ENCODE peak calls at places on chromosomes 7 and 10, in eight cellular contexts. L, M, Z, I, K, P, J and V are unnamed samples.

GRCh38 chr7:12788591-12788990 is 101.2 kb downstream of the ARL4A start:
- DNase-seq in L (no peak), M (no peak), K (no peak), Z (no peak), J (no peak), P (no peak), I (no peak), V (no peak)

GRCh38 chr7:30988346-30989005 is 24.7 kb downstream of the GHRHR start:
- DNase-seq in J (no peak), P (no peak), L (peak; percentile 31), K (peak; percentile 28), Z (peak; percentile 58), M (no peak), I (no peak), V (peak; percentile 56)

GRCh38 chr10:86067436-86068050 is 299.1 kb downstream of the GRID1 start:
- DNase-seq in L (no peak), K (no peak), Z (no peak), M (no peak), P (no peak), J (no peak), I (no peak), V (no peak)

GRCh38 chr7:32602470-32602869 is 107.2 kb downstream of the AVL9 start:
- DNase-seq in J (no peak), P (no peak), I (no peak), Z (no peak), M (no peak), K (no peak), L (no peak), V (no peak)

GRCh38 chr7:83701744-83702143 is 52.8 kb upstream of the SEMA3E start:
- DNase-seq in M (no peak), P (no peak), I (no peak), K (no peak), L (no peak), Z (no peak), J (no peak), V (no peak)

GRCh38 chr10:121899727-121900126 is 28.1 kb downstream of the ATE1 start:
- DNase-seq in P (no peak), K (no peak), M (no peak), I (no peak), L (no peak), Z (no peak), J (no peak), V (no peak)

GRCh38 chr10:8403711-8404371 is 349.4 kb downstream of the GATA3 start:
- DNase-seq in M (no peak), L (no peak), P (no peak), K (no peak), Z (peak; percentile 72), J (no peak), I (no peak), V (no peak)

GRCh38 chr10:59708816-59709471 is 706 bp downstream of the SLC16A9 start:
- DNase-seq in J (peak; percentile 18), K (no peak), L (no peak), Z (peak; percentile 53), P (peak; percentile 9), I (peak; percentile 6), M (no peak), V (peak; percentile 21)

GRCh38 chr7:132991615-132992587 is 90.0 kb downstream of the CHCHD3 start:
- DNase-seq in K (no peak), L (no peak), P (no peak), Z (no peak), M (no peak), I (no peak), J (no peak), V (no peak)

GRCh38 chr10:6478722-6479121 is 101.4 kb downstream of the PRKCQ start:
- DNase-seq in J (no peak), M (no peak), L (no peak), Z (no peak), I (no peak), P (no peak), K (no peak), V (no peak)

GRCh38 chr10:63515002-63515763 is 6.0 kb upstream of the REEP3 start:
- DNase-seq in J (no peak), L (peak; percentile 53), M (no peak), Z (peak; percentile 64), K (no peak), P (no peak), I (peak; percentile 32), V (no peak)
- H3K4me1 ChIP-seq in J (peaks cover 56% of the 10 kb centered on the region), L (peaks cover 23% of the 10 kb centered on the region), M (peaks cover 42% of the 10 kb centered on the region), Z (peaks cover 7% of the 10 kb centered on the region), K (peaks cover 10% of the 10 kb centered on the region), P (peaks cover 52% of the 10 kb centered on the region), I (peaks cover 43% of the 10 kb centered on the region), V (peaks cover 68% of the 10 kb centered on the region)

DNA sequence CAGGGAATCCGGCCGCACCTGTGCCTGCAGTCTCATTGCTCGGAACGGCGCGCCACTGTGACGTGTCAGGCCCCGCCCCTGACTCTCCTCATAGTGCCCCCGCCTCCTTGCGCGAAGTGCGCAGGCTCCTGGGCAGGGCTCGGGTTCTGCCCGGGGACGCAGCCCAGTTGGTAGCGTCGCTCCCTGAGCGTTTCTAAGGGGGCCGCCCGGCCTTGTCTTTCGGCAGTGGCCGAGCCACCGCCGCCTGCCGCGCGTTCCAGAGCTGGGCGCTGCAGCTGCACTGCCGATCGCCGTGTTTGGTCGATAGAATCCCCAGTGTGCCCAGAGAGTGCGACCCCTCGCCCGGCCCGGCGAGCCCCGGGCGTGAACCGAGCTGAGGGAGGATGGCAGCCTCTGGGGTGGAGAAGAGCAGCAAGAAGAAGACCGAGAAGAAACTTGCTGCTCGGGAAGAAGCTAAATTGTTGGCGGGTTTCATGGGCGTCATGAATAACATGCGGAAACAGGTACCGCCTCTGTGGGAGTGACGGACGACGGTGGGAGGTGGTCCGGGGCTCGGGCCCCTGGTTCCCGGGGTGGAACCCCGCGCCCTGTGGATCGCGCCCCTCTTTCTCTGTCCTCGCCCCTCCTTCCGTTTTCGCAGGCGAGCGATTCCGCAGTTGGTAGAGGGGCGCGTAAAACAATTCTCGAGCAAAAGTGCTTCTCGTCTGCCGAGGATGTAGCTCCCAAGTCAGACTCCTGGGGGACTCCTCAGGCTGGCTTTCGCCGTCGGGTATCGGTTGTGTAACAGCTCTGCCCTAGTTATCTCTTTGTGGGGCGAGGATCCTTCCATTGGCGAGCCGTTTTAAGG is at the start of gene KLHL7:
- DNase-seq in I (peak; percentile 96), Z (peak; percentile 97), M (peak; percentile 94), J (peak; percentile 95), K (peak; percentile 96), P (peak; percentile 96), L (peak; percentile 93), V (peak; percentile 98)
- TF ChIP-seq CTCF in I (no peak), Z (no peak), M (no peak), J (no peak), K (no peak), P (no peak), L (no peak), V (peak; percentile 26)

GRCh38 chr7:158646766-158647474 is 57.7 kb downstream of the NCAPG2 start:
- DNase-seq in I (no peak), L (peak; percentile 35), P (no peak), K (no peak), M (no peak), J (no peak), Z (peak; percentile 61), V (no peak)

GRCh38 chr7:158647475-158647792 is 57.2 kb downstream of the NCAPG2 start:
- DNase-seq in P (no peak), Z (no peak), L (no peak), K (no peak), M (no peak), J (no peak), I (no peak), V (no peak)

GRCh38 chr7:158648168-158648567 is 56.4 kb downstream of the NCAPG2 start:
- DNase-seq in K (no peak), J (no peak), I (no peak), Z (no peak), M (no peak), P (no peak), L (no peak), V (no peak)

GRCh38 chr7:158648787-158649186 is 55.8 kb downstream of the NCAPG2 start:
- DNase-seq in M (no peak), Z (no peak), P (no peak), K (no peak), L (no peak), J (no peak), I (no peak), V (no peak)

DNA sequence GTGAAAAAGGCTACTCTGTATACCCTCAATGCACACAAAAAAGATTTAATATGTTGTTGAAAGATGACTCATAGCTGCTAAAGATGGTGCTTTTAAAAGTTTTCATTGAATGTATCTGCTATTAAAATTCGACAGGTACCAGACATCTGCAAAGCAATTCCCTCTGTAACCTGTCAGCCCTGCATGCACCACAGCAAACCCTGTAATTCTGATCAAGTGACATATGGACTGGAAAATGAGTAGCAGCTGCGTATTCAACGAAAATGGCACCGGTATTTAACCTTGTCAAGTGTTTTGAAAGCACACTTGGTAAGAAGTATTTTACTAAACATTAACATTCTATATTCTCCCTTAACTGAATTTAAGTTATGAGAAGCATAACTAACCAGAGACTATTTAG is 58.2 kb upstream of the PTPRN2 start:
- DNase-seq in P (no peak), Z (no peak), M (no peak), J (no peak), I (no peak), L (no peak), K (no peak), V (no peak)
- H3K27ac ChIP-seq in P (no peak overlapping the region), Z (no peak overlapping the region), M (no peak overlapping the region), J (no peak overlapping the region), I (no peak overlapping the region), L (no peak overlapping the region), K (no peak overlapping the region), V (no peak overlapping the region)

GRCh38 chr7:121385800-121386179 is 10.3 kb downstream of the FAM3C start:
- DNase-seq in Z (no peak), J (no peak), K (no peak), M (no peak), I (no peak), P (no peak), L (no peak), V (no peak)
- H3K4me1 ChIP-seq in Z (no peaks in the 10 kb centered on the region), J (peaks cover 13% of the 10 kb centered on the region), K (no peaks in the 10 kb centered on the region), M (peaks cover 25% of the 10 kb centered on the region), I (peaks cover 29% of the 10 kb centered on the region), P (peaks cover 34% of the 10 kb centered on the region), L (no peaks in the 10 kb centered on the region), V (peaks cover 52% of the 10 kb centered on the region)

GRCh38 chr7:2108501-2109250 is 124.1 kb downstream of the MAD1L1 start:
- DNase-seq in Z (no peak), P (no peak), I (no peak), M (no peak), J (no peak), K (no peak), L (no peak), V (no peak)
- TF ChIP-seq CTCF in Z (no peak), P (no peak), I (no peak), M (no peak), J (no peak), K (no peak), L (no peak), V (no peak)

DNA sequence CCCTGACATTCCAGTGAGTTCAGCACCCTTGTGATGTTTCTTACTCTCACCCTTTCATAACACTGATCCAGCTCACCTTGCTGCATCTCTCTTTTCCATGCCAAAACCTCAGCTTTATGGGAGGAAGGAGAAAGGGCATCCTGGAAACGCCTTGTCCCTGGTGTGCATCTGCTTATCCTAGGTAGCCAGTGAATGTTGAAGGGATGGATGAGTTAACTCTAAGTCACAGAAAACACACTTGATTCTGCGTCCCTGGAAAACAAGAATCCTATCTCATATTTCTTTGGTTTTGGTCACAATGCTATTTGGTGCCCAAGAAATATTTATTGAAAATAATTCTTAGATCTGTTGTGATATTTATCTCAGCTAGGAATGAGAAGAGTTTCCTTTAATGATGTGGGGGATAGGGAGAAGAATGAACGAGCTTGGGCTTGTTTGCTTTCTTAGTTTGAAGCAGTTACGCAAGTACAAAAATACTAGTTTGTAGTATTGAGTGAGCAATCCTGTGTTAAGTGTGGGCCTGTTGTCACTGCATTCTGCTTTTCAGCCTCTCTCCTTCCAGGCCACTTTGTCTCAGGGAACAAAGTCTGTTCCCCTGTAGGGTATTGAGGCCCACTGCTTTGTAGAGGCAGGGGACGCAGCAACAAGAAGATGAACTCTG is 126.5 kb downstream of the ARID5B start:
- DNase-seq in P (no peak), J (no peak), I (no peak), M (no peak), Z (no peak), K (no peak), L (no peak), V (no peak)
- H3K27ac ChIP-seq in P (no peak overlapping the region), J (no peak overlapping the region), I (no peak overlapping the region), M (no peak overlapping the region), Z (no peak overlapping the region), K (peak overlapping the region; percentile 80), L (no peak overlapping the region), V (no peak overlapping the region)